ENCODE peak calls at places on chromosome 19, in four cellular contexts. One of them, this sample, is unnamed. For H3K9me3, the result is how much of the 10 kb centered on the place peaks cover.

GRCh38 chr19:1829958-1830357 is 17.9 kb upstream of the ATP8B3 start:
- DNase-seq in K562: no peak
- DNase-seq in HCT116: no peak
- DNase-seq in HepG2: no peak
- DNase-seq in this sample: no peak

GRCh38 chr19:39277598-39277997 is 9.4 kb downstream of the IFNL2 start:
- DNase-seq in K562: no peak
- DNase-seq in HCT116: no peak
- DNase-seq in HepG2: peak
- DNase-seq in this sample: no peak

GRCh38 chr19:39401549-39402416 is 4.9 kb upstream of the ZFP36 start:
- DNase-seq in K562: no peak
- DNase-seq in HCT116: peak
- DNase-seq in HepG2: peak
- DNase-seq in this sample: peak

GRCh38 chr19:38395381-38396127 is 7.1 kb downstream of the SPRED3 start:
- DNase-seq in K562: no peak
- DNase-seq in HCT116: no peak
- DNase-seq in HepG2: no peak
- DNase-seq in this sample: no peak

GRCh38 chr19:45569619-45570421 is 14.8 kb downstream of the OPA3 start:
- DNase-seq in K562: peak
- DNase-seq in HCT116: peak
- DNase-seq in HepG2: peak
- DNase-seq in this sample: no peak

GRCh38 chr19:17946965-17947784 is 14.4 kb downstream of the CCDC124 start:
- DNase-seq in K562: no peak
- DNase-seq in HCT116: no peak
- DNase-seq in HepG2: peak
- DNase-seq in this sample: no peak

GRCh38 chr19:48393559-48394330 is at the start of gene GRIN2D:
- DNase-seq in K562: peak
- DNase-seq in HCT116: no peak
- DNase-seq in HepG2: no peak
- DNase-seq in this sample: no peak

GRCh38 chr19:10593820-10594637 is 6.9 kb upstream of the AP1M2 start:
- DNase-seq in K562: no peak
- DNase-seq in HCT116: no peak
- DNase-seq in HepG2: no peak
- DNase-seq in this sample: no peak

GRCh38 chr19:31372245-31372781 is 23.1 kb upstream of the TSHZ3 start:
- DNase-seq in K562: no peak
- DNase-seq in HCT116: no peak
- DNase-seq in HepG2: no peak
- DNase-seq in this sample: no peak

GRCh38 chr19:42301646-42302204 is at the start of gene PRR19:
- DNase-seq in K562: peak
- DNase-seq in HCT116: no peak
- DNase-seq in HepG2: no peak
- DNase-seq in this sample: no peak

DNA sequence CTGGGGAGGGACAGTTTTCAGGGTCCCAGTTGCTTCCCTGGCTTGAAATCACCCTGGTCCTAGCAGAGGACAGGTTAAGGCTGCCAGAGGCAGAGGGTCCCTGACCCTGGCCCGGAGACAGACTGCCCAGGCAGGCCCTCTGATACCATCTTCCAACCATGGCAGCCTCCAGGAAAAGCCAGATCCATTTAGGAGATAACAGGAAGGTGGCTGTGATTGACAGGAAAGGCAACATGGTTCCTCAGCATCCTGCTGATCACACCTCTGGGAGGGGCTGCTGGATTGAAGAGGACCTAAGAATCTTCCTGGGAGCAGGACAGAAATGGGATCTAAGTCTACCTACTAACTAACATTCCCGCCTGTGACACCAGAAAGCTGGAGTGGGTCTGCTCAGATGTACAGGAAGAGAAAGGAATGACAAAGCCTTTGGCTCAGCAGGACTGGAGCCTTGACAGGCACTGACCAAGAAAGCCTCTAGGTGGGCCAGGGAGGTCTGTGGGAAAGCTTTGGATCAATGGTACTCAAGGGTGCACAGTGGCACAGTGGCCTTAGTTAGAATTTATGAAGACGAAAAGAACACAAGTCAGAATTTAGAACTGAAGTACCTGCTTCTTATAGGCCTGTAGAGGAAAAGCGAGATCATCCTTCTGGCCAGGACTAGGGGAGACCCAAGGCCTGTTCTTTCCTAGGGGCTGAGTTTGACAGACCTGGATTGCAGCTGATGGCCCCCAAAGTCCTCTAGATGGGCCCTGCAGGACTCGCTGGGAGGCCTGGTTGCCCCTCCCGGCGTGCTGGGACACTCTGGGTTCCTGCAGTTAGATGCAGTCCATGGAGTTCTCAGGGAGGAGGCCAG is 2.3 kb upstream of the PRKACA start:
- DNase-seq in K562: no peak
- DNase-seq in HCT116: no peak
- DNase-seq in HepG2: no peak
- DNase-seq in this sample: no peak
- H3K4me3 ChIP-seq in K562: no peak
- H3K4me3 ChIP-seq in HCT116: no peak
- H3K4me3 ChIP-seq in HepG2: no peak
- H3K4me3 ChIP-seq in this sample: no peak

GRCh38 chr19:13070425-13071140 is 32.1 kb downstream of the LYL1 start:
- DNase-seq in K562: no peak
- DNase-seq in HCT116: no peak
- DNase-seq in HepG2: no peak
- DNase-seq in this sample: no peak
- H3K9me3 ChIP-seq in K562: under half
- H3K9me3 ChIP-seq in HCT116: under half
- H3K9me3 ChIP-seq in HepG2: under half
- H3K9me3 ChIP-seq in this sample: under half

GRCh38 chr19:6011794-6012193 is 33.9 kb upstream of the RANBP3 start:
- DNase-seq in K562: no peak
- DNase-seq in HCT116: no peak
- DNase-seq in HepG2: no peak
- DNase-seq in this sample: no peak
- TF ChIP-seq TCF7L2 in K562: no peak
- TF ChIP-seq TCF7L2 in HCT116: no peak
- TF ChIP-seq TCF7L2 in HepG2: no peak
- TF ChIP-seq TCF7L2 in this sample: no peak

GRCh38 chr19:23071087-23071511 is 45.7 kb upstream of the ZNF730 start:
- DNase-seq in K562: no peak
- DNase-seq in HCT116: no peak
- DNase-seq in HepG2: no peak
- DNase-seq in this sample: no peak
- H3K4me3 ChIP-seq in K562: no peak
- H3K4me3 ChIP-seq in HCT116: no peak
- H3K4me3 ChIP-seq in HepG2: no peak
- H3K4me3 ChIP-seq in this sample: no peak

DNA sequence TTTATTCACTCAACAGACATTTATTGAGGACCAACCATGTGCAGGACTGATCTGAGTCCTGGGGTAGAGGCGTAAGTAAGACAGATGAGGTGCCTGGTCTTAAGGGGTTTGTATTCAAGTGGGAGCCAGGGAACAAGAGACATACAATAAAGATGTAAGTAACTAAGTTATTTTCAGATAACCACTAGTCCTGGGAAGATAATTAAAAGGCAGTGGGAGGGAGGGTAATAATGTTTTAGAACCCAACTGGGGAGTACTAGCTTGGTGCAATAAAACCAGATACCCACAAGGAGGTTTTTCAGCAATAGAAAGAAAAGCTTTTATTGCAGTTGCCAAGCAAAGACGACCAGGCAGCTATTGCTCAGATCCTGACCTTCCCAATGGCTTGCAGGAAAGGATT is 893.7 kb downstream of the UQCRFS1 start:
- DNase-seq in K562: no peak
- DNase-seq in HCT116: no peak
- DNase-seq in HepG2: no peak
- DNase-seq in this sample: no peak
- H3K9me3 ChIP-seq in K562: under half
- H3K9me3 ChIP-seq in HCT116: under half
- H3K9me3 ChIP-seq in HepG2: half or more
- H3K9me3 ChIP-seq in this sample: under half

GRCh38 chr19:13401388-13401787 is 104.9 kb downstream of the CACNA1A start:
- DNase-seq in K562: peak
- DNase-seq in HCT116: peak
- DNase-seq in HepG2: peak
- DNase-seq in this sample: no peak

GRCh38 chr19:13398780-13399726 is 107.2 kb downstream of the CACNA1A start:
- DNase-seq in K562: peak
- DNase-seq in HCT116: peak
- DNase-seq in HepG2: no peak
- DNase-seq in this sample: peak

GRCh38 chr19:13398182-13398581 is 108.1 kb downstream of the CACNA1A start:
- DNase-seq in K562: no peak
- DNase-seq in HCT116: no peak
- DNase-seq in HepG2: no peak
- DNase-seq in this sample: no peak

GRCh38 chr19:13400296-13400695 is 106.0 kb downstream of the CACNA1A start:
- DNase-seq in K562: no peak
- DNase-seq in HCT116: no peak
- DNase-seq in HepG2: no peak
- DNase-seq in this sample: no peak

DNA sequence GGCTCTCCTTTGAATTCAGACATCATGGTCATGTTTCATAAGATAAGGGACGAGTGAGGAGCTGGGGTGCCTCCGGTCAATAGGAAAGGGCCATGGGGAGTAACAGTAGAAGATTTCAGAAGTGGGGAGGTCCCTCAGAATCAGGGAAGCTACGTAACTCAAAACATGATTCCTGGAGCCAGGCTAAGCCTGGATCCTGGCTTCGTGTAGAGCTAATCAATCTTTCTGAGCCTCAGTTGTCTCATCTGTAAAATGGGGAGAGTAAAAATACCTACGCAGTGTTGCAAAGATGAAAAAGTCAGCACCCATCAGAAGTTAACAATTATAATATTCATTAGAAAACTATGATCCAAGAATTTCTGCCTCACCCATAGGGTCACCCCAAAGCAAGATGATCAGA is 106.5 kb downstream of the CACNA1A start:
- DNase-seq in K562: peak
- DNase-seq in HCT116: no peak
- DNase-seq in HepG2: no peak
- DNase-seq in this sample: no peak
- TF ChIP-seq TCF7L2 in K562: no peak
- TF ChIP-seq TCF7L2 in HCT116: no peak
- TF ChIP-seq TCF7L2 in HepG2: no peak
- TF ChIP-seq TCF7L2 in this sample: no peak

DNA sequence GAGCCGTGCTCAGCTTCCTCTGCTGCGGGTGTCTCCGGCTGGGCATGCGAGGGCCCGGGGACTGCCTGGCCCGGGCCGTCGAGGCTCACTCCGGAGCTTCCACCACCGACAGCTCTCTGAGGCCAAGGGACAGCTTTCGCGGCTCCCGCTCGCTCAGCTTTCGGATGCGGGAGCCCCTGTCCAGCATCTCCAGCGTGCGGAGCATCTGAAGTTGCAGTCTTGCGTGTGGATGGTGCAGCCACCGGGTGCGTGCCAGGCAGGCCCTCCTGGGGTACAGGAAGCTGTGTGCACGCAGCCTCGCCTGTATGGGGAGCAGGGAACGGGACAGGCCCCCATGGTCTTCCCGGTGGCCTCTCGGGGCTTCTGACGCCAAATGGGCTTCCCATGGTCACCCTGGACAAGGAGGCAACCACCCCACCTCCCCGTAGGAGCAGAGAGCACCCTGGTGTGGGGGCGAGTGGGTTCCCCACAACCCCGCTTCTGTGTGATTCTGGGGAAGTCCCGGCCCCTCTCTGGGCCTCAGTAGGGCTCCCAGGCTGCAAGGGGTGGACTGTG is 1.2 kb downstream of the S1PR4 start:
- DNase-seq in K562: no peak
- DNase-seq in HCT116: no peak
- DNase-seq in HepG2: no peak
- DNase-seq in this sample: no peak
- H3K4me3 ChIP-seq in K562: no peak
- H3K4me3 ChIP-seq in HCT116: no peak
- H3K4me3 ChIP-seq in HepG2: no peak
- H3K4me3 ChIP-seq in this sample: no peak

This sample was measured in Panc1.